ENCODE peak calls at places on chromosomes 3 and 15, in ten cellular contexts. T, F, A, P, M, N, Z, K, L and C are unnamed samples.

GRCh38 chr3:178705925-178706324 is 169.7 kb downstream of the KCNMB2 start:
- DNase-seq in A (peak; percentile 11), M (no peak), T (peak; percentile 57), F (no peak), Z (no peak), K (peak; percentile 48), L (no peak), N (no peak), P (no peak), C (no peak)

GRCh38 chr3:64203216-64203615 is 22.1 kb downstream of the PRICKLE2 start:
- DNase-seq in T (no peak), P (no peak), K (no peak), A (no peak), L (no peak), M (no peak), N (no peak), Z (no peak), F (no peak), C (no peak)

GRCh38 chr3:173395073-173395411 is 2.5 kb upstream of the NLGN1 start:
- DNase-seq in N (peak; percentile 33), P (no peak), A (no peak), M (no peak), T (no peak), K (no peak), Z (peak; percentile 19), L (no peak), F (no peak), C (no peak)

GRCh38 chr3:52229656-52230055 is 4.2 kb upstream of the TLR9 start:
- DNase-seq in K (no peak), N (no peak), T (no peak), A (no peak), P (no peak), M (no peak), Z (no peak), L (no peak), F (no peak), C (no peak)

GRCh38 chr3:186517218-186517617 is 27.0 kb downstream of the CRYGS start:
- DNase-seq in L (no peak), F (no peak), N (no peak), A (no peak), M (no peak), K (no peak), Z (no peak), T (no peak), P (no peak), C (no peak)

GRCh38 chr15:32029409-32029861 is 880 bp upstream of the CHRNA7 start:
- DNase-seq in T (no peak), M (no peak), P (peak; percentile 50), K (no peak), F (peak; percentile 75), L (peak; percentile 3), A (peak; percentile 75), N (no peak), Z (no peak), C (peak; percentile 72)

GRCh38 chr3:13016083-13016725 is 57.0 kb downstream of the IQSEC1 start:
- DNase-seq in L (no peak), N (peak; percentile 82), K (no peak), Z (peak; percentile 66), M (peak; percentile 52), F (no peak), A (no peak), T (no peak), P (no peak), C (no peak)

GRCh38 chr15:60835974-60836373 is 357.0 kb upstream of the ICE2 start:
- DNase-seq in M (no peak), A (no peak), L (no peak), P (no peak), K (peak; percentile 93), N (no peak), Z (no peak), T (peak; percentile 27), F (no peak), C (no peak)

DNA sequence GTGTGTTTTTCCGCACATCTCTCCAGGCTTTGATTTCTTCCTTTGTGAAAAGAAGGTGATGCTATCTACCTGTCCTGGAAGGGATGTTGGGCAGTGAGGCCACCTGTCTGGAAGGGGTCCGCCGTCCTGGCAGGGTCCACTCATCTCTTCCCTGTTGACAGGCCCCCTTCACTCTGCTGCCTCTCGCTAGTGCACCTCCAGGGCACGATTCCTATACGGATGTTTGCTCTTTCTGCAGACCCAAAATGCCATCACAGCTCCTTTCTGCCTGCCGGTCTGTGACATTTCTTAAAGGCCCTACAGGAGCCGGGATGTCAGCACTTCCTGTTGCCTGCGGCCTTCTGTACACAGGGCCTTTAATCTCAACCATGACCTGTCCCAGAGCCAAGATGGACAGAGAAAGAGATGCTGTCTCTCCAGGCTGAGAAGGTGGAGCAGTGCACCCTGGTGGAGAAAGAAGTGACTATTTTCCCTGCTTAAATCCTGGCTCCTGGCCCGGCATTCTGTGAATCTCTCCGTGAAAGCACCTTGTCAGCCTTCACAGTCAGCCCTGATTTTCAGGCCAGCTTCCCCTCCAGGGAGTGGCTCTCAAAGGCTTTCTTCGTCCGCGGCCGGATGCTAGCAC is 7.4 kb downstream of the FAM3D start:
- DNase-seq in K (peak; percentile 42), T (peak; percentile 23), A (peak; percentile 82), L (peak; percentile 72), N (no peak), Z (no peak), P (peak; percentile 54), F (no peak), M (no peak), C (no peak)
- TF ChIP-seq CTCF in K (peak; percentile 49), T (peak; percentile 44), A (peak; percentile 54), L (peak; percentile 55), N (no peak), Z (peak; percentile 49), P (no peak), F (peak; percentile 60), M (no peak), C (peak; percentile 30)

GRCh38 chr3:49723301-49723630 is 485 bp downstream of the GMPPB start:
- DNase-seq in M (peak; percentile 52), L (peak; percentile 43), T (peak; percentile 59), A (peak; percentile 69), P (peak; percentile 72), N (peak; percentile 78), K (peak; percentile 30), Z (peak; percentile 51), F (peak; percentile 70), C (peak; percentile 48)
- TF ChIP-seq CTCF in M (no peak), L (no peak), T (no peak), A (no peak), P (no peak), N (no peak), K (no peak), Z (no peak), F (no peak), C (no peak)

GRCh38 chr3:102090646-102091045 is 241.3 kb downstream of the NFKBIZ start:
- DNase-seq in P (no peak), Z (no peak), L (no peak), A (no peak), T (peak; percentile 62), M (no peak), K (peak; percentile 16), N (no peak), F (no peak), C (no peak)

GRCh38 chr3:102087236-102087635 is 237.9 kb downstream of the NFKBIZ start:
- DNase-seq in K (no peak), N (no peak), F (no peak), T (no peak), A (peak; percentile 16), Z (no peak), M (no peak), L (no peak), P (no peak), C (no peak)

GRCh38 chr3:102091358-102091757 is 242.0 kb downstream of the NFKBIZ start:
- DNase-seq in M (no peak), K (no peak), Z (no peak), F (no peak), P (no peak), T (no peak), N (no peak), L (no peak), A (no peak), C (no peak)

GRCh38 chr3:102089904-102090492 is 240.7 kb downstream of the NFKBIZ start:
- DNase-seq in A (no peak), Z (no peak), T (peak; percentile 99), K (peak; percentile 54), F (no peak), N (no peak), M (no peak), P (no peak), L (peak; percentile 29), C (peak; percentile 5)

DNA sequence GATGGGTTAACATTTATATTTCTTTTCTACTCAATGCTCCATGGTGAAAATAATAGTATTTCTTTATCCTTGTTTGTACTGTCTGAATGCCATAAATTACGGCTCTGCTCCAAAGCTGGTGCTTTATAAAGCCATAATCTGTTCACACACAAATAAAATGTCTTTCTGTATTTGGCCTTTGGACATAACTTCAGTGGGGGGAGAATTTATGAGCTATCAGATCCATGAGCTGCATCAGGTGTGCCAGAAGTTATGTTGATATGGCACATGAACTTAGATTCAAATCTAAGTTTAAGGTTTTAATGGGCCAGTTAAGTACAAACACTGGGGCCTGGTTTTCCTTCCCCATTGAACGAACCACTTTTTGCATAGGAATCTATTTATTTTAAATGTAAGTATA is 239.9 kb downstream of the NFKBIZ start:
- DNase-seq in Z (no peak), M (no peak), T (peak; percentile 70), L (no peak), F (no peak), N (no peak), A (no peak), K (no peak), P (no peak), C (no peak)
- TF ChIP-seq CTCF in Z (no peak), M (no peak), T (no peak), L (no peak), F (no peak), N (no peak), A (no peak), K (no peak), P (no peak), C (no peak)

GRCh38 chr15:72766025-72766424 is 17.5 kb downstream of the ADPGK start:
- DNase-seq in K (no peak), N (no peak), P (no peak), Z (no peak), M (no peak), A (no peak), F (no peak), L (no peak), T (no peak), C (no peak)

GRCh38 chr15:72766780-72767179 is 16.8 kb downstream of the ADPGK start:
- DNase-seq in N (no peak), T (no peak), A (no peak), Z (no peak), P (no peak), M (no peak), L (no peak), F (no peak), K (no peak), C (no peak)

GRCh38 chr15:72771329-72771725 is 12.2 kb downstream of the ADPGK start:
- DNase-seq in F (no peak), P (no peak), Z (no peak), L (no peak), M (no peak), A (no peak), N (no peak), T (no peak), K (no peak), C (no peak)

GRCh38 chr15:72774696-72775383 is 8.7 kb downstream of the ADPGK start:
- DNase-seq in P (no peak), K (no peak), T (no peak), N (no peak), F (no peak), A (no peak), M (no peak), Z (no peak), L (no peak), C (no peak)

DNA sequence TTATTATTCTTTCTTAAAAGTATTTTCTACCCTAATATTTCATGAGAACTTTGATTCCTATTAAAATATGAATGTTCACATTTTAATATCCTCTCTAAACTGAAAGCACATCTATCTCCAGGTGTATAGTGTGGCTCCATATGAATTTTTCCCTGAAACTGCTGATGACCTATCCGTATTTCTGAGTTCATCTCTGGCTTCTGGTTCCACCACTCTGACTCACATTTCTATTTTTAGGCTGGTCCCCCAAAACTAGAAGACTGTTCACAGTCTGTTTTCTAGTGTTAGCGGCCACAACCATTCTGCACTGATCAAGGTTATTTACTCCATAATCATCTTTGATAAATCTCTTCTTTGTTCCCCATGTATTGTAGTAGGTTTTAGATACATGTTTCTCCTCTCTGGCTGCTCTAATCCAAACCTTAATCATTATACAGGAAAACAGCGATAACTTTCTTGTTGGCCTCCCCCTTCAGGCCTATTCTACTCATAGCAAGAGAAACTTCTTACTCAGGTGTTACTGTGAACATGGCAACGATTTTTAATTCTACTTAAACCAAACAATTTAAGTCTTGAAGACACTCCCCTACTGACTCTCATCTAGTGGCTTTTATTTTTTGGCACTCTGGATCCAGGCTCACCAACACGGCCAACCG is 12.8 kb downstream of the ADPGK start:
- DNase-seq in A (peak; percentile 28), Z (no peak), T (no peak), F (no peak), P (no peak), N (no peak), M (no peak), K (no peak), L (no peak), C (no peak)
- TF ChIP-seq CTCF in A (peak; percentile 43), Z (no peak), T (peak; percentile 22), F (peak; percentile 49), P (no peak), N (no peak), M (no peak), K (peak; percentile 8), L (peak; percentile 19), C (no peak)